ENCODE peak calls at places on chromosomes 7 and 10, in nine cellular contexts. X is stimulated activated CD8-positive, alpha-beta memory T cell treated with anti-CD3 and anti-CD28 coated beads, Interleukin-2, amount 100 ng/mL, for 48 hours; D is fibroblast of lung; H is mesenteric fat pad; O is CD14-positive monocyte; J is KG1; G is EH; R is spleen; E is A172. M is an unnamed sample.

GRCh38 chr10:633279-634245 is 55.9 kb downstream of the DIP2C start:
- DNase-seq in X (no peak), D (no peak), H (peak), O (no peak), J (no peak), G (no peak), R (peak), E (no peak), M (no peak)

GRCh38 chr7:2417981-2418481 is 14.6 kb downstream of the CHST12 start:
- DNase-seq in X (peak), D (peak), H (no peak), O (no peak), J (no peak), G (peak), R (no peak), E (no peak), M (no peak)

GRCh38 chr10:24723386-24723787 is 300 bp downstream of the ARHGAP21 start:
- DNase-seq in X (peak), D (peak), H (no peak), O (no peak), J (no peak), G (peak), R (peak), E (no peak), M (peak)

GRCh38 chr10:55058800-55059199 is 257.8 kb upstream of the PCDH15 start:
- DNase-seq in X (no peak), D (no peak), H (no peak), O (no peak), J (no peak), G (no peak), R (no peak), E (no peak), M (no peak)

GRCh38 chr10:79027147-79028055 is 41.4 kb upstream of the ZMIZ1 start:
- DNase-seq in X (peak), D (no peak), H (peak), O (peak), J (no peak), G (no peak), R (peak), E (no peak), M (peak)

GRCh38 chr10:59587083-59587755 is 122.4 kb downstream of the SLC16A9 start:
- DNase-seq in X (no peak), D (no peak), H (no peak), O (no peak), J (no peak), G (no peak), R (no peak), E (no peak), M (no peak)

GRCh38 chr10:132462463-132463332 is 65.7 kb downstream of the PWWP2B start:
- DNase-seq in X (no peak), D (no peak), H (no peak), O (no peak), J (no peak), G (no peak), R (peak), E (no peak), M (no peak)

GRCh38 chr10:60043561-60043960 is 137.2 kb upstream of the CCDC6 start:
- DNase-seq in X (no peak), D (no peak), H (no peak), O (no peak), J (no peak), G (no peak), R (no peak), E (no peak), M (no peak)

GRCh38 chr10:25696013-25696708 is 237.9 kb upstream of the MYO3A start:
- DNase-seq in X (no peak), D (no peak), H (no peak), O (no peak), J (no peak), G (no peak), R (no peak), E (no peak), M (no peak)

M was measured in coronary artery.